ENCODE peak calls at places on chromosomes 2 and 18, in ten cellular contexts. Q, A, V, G, U, O, R, W, D and F are unnamed samples.

GRCh38 chr2:24888177-24888576 is 31.9 kb downstream of the ADCY3 start:
- DNase-seq in Q (no peak), A (no peak), V (no peak), G (no peak), U (no peak), O (no peak), R (no peak), W (no peak), D (no peak), F (no peak)

GRCh38 chr2:205680067-205680466 is 2.2 kb upstream of the NRP2 start:
- DNase-seq in Q (peak; percentile 44), A (peak; percentile 97), V (peak; percentile 99), G (no peak), U (no peak), O (peak; percentile 82), R (peak; percentile 54), W (no peak), D (no peak), F (peak; percentile 85)

GRCh38 chr18:70422061-70422965 is 133.5 kb downstream of the SOCS6 start:
- DNase-seq in Q (no peak), A (peak; percentile 59), V (no peak), G (peak; percentile 90), U (peak; percentile 67), O (peak; percentile 98), R (no peak), W (peak; percentile 90), D (peak; percentile 38), F (no peak)

GRCh38 chr18:39604836-39605235 is 2039.2 kb upstream of the CELF4 start:
- DNase-seq in Q (no peak), A (no peak), V (no peak), G (no peak), U (no peak), O (peak; percentile 87), R (no peak), W (no peak), D (no peak), F (no peak)

GRCh38 chr2:52112141-52112540 is 1080.2 kb upstream of the NRXN1 start:
- DNase-seq in Q (no peak), A (no peak), V (no peak), G (no peak), U (no peak), O (no peak), R (no peak), W (no peak), D (no peak), F (no peak)

GRCh38 chr2:235055891-235056516 is 104.2 kb downstream of the SH3BP4 start:
- DNase-seq in Q (no peak), A (peak; percentile 62), V (peak; percentile 82), G (no peak), U (peak; percentile 32), O (peak; percentile 56), R (no peak), W (no peak), D (no peak), F (peak; percentile 49)

GRCh38 chr2:173734686-173735308 is 230.4 kb downstream of the SP3 start:
- DNase-seq in Q (no peak), A (no peak), V (no peak), G (no peak), U (no peak), O (peak; percentile 20), R (no peak), W (no peak), D (no peak), F (no peak)

GRCh38 chr2:200367155-200367554 is 60.7 kb downstream of the SPATS2L start:
- DNase-seq in Q (no peak), A (no peak), V (no peak), G (no peak), U (no peak), O (peak; percentile 63), R (no peak), W (peak; percentile 82), D (no peak), F (no peak)

GRCh38 chr2:61549546-61549945 is 11.4 kb upstream of the XPO1 start:
- DNase-seq in Q (no peak), A (peak; percentile 46), V (no peak), G (no peak), U (no peak), O (no peak), R (no peak), W (no peak), D (no peak), F (peak; percentile 22)